ENCODE peak calls at places on chromosomes 5 and 9, in six cellular contexts. D is fibroblast of lung; H is SJSA1; J is aorta; B is CD8-positive, alpha-beta T cell; U is transverse colon. Z is an unnamed sample.

GRCh38 chr5:74947961-74948613 is 81.9 kb upstream of the FAM169A start:
- DNase-seq in D (peak; percentile 9), H (no peak), J (no peak), B (no peak), U (no peak), Z (no peak)

GRCh38 chr5:57066921-57067914 is 106.6 kb upstream of the GPBP1 start:
- DNase-seq in D (peak; percentile 15), H (no peak), J (no peak), B (no peak), U (no peak), Z (no peak)

GRCh38 chr9:79222483-79222882 is 349.3 kb upstream of the TLE4 start:
- DNase-seq in D (peak; percentile 76), H (no peak), J (no peak), B (no peak), U (no peak), Z (no peak)

GRCh38 chr5:132498152-132498551 is 7.6 kb upstream of the IRF1 start:
- DNase-seq in D (peak; percentile 40), H (no peak), J (peak; percentile 90), B (no peak), U (no peak), Z (no peak)

GRCh38 chr9:36007309-36007708 is 29.4 kb upstream of the RECK start:
- DNase-seq in D (no peak), H (no peak), J (no peak), B (no peak), U (no peak), Z (peak; percentile 5)

GRCh38 chr5:2021484-2022176 is 138.9 kb upstream of the IRX4 start:
- DNase-seq in D (no peak), H (no peak), J (no peak), B (no peak), U (no peak), Z (no peak)

GRCh38 chr5:141430332-141431113 is at the start of gene PCDHGA12:
- DNase-seq in D (peak; percentile 82), H (no peak), J (no peak), B (no peak), U (no peak), Z (peak; percentile 2)

GRCh38 chr5:66041612-66042011 is 102.5 kb upstream of the SREK1 start:
- DNase-seq in D (peak; percentile 19), H (no peak), J (no peak), B (no peak), U (no peak), Z (no peak)

GRCh38 chr5:141734501-141735231 is 52.6 kb upstream of the ARAP3 start:
- DNase-seq in D (peak; percentile 48), H (peak; percentile 22), J (no peak), B (no peak), U (peak; percentile 30), Z (peak; percentile 29)

GRCh38 chr5:112551437-112552018 is 132.5 kb upstream of the EPB41L4A start:
- DNase-seq in D (peak; percentile 50), H (peak; percentile 43), J (no peak), B (no peak), U (peak; percentile 15), Z (peak; percentile 66)

GRCh38 chr9:124684140-124684539 is 87.0 kb downstream of the NR6A1 start:
- DNase-seq in D (no peak), H (no peak), J (no peak), B (no peak), U (no peak), Z (no peak)

GRCh38 chr5:9350301-9350797 is 195.5 kb downstream of the SEMA5A start:
- DNase-seq in D (peak; percentile 92), H (peak; percentile 49), J (no peak), B (no peak), U (no peak), Z (peak; percentile 15)

GRCh38 chr9:113409481-113409880 is 994 bp downstream of the POLE3 start:
- DNase-seq in D (peak; percentile 4), H (no peak), J (peak; percentile 48), B (no peak), U (no peak), Z (no peak)

GRCh38 chr9:34741628-34742027 is 31.7 kb upstream of the CCL21 start:
- DNase-seq in D (no peak), H (no peak), J (no peak), B (no peak), U (no peak), Z (no peak)

GRCh38 chr5:61290815-61291214 is 41.2 kb upstream of the ZSWIM6 start:
- DNase-seq in D (peak; percentile 63), H (peak; percentile 68), J (no peak), B (no peak), U (peak; percentile 72), Z (no peak)

GRCh38 chr9:98380065-98380681 is 124.7 kb upstream of the TBC1D2 start:
- DNase-seq in D (peak; percentile 52), H (peak; percentile 8), J (no peak), B (no peak), U (no peak), Z (peak; percentile 58)

GRCh38 chr5:17305024-17305423 is 87.6 kb downstream of the BASP1 start:
- DNase-seq in D (no peak), H (peak; percentile 73), J (no peak), B (no peak), U (no peak), Z (no peak)

GRCh38 chr9:95092321-95093072 is 225.0 kb downstream of the FANCC start:
- DNase-seq in D (peak; percentile 98), H (peak; percentile 90), J (peak; percentile 81), B (no peak), U (peak; percentile 57), Z (peak; percentile 59)

GRCh38 chr9:82720515-82720914 is 342.4 kb downstream of the RASEF start:
- DNase-seq in D (no peak), H (no peak), J (no peak), B (no peak), U (no peak), Z (no peak)

GRCh38 chr5:56405116-56405515 is 172.0 kb upstream of the ANKRD55 start:
- DNase-seq in D (no peak), H (no peak), J (no peak), B (no peak), U (no peak), Z (no peak)

GRCh38 chr9:95857122-95857521 is 18.4 kb upstream of the ERCC6L2 start:
- DNase-seq in D (peak; percentile 73), H (peak; percentile 25), J (no peak), B (no peak), U (no peak), Z (no peak)

GRCh38 chr5:91332267-91333044 is 50.7 kb downstream of the ARRDC3 start:
- DNase-seq in D (peak; percentile 88), H (peak; percentile 71), J (no peak), B (no peak), U (no peak), Z (no peak)

GRCh38 chr5:133245191-133246052 is 193.6 kb downstream of the HSPA4 start:
- DNase-seq in D (peak; percentile 99), H (peak; percentile 99), J (no peak), B (no peak), U (no peak), Z (no peak)

GRCh38 chr9:16003785-16004184 is 450.9 kb downstream of the CCDC171 start:
- DNase-seq in D (no peak), H (no peak), J (no peak), B (no peak), U (no peak), Z (no peak)

GRCh38 chr5:150190503-150190973 is 676 bp downstream of the SLC6A7 start:
- DNase-seq in D (no peak), H (no peak), J (no peak), B (no peak), U (no peak), Z (no peak)
- H3K27me3 ChIP-seq in D (peaks cover 72% of the 10 kb centered on the region), H (peaks cover 7% of the 10 kb centered on the region), J (no peaks in the 10 kb centered on the region), B (no peaks in the 10 kb centered on the region), U (peaks cover 12% of the 10 kb centered on the region), Z (no peaks in the 10 kb centered on the region)

GRCh38 chr5:1011226-1011631 is 2.6 kb downstream of the NKD2 start:
- DNase-seq in D (no peak), H (no peak), J (peak; percentile 68), B (no peak), U (peak; percentile 36), Z (no peak)
- H3K27ac ChIP-seq in D (no peak overlapping the region), H (no peak overlapping the region), J (no peak overlapping the region), B (no peak overlapping the region), U (no peak overlapping the region), Z (no peak overlapping the region)

DNA sequence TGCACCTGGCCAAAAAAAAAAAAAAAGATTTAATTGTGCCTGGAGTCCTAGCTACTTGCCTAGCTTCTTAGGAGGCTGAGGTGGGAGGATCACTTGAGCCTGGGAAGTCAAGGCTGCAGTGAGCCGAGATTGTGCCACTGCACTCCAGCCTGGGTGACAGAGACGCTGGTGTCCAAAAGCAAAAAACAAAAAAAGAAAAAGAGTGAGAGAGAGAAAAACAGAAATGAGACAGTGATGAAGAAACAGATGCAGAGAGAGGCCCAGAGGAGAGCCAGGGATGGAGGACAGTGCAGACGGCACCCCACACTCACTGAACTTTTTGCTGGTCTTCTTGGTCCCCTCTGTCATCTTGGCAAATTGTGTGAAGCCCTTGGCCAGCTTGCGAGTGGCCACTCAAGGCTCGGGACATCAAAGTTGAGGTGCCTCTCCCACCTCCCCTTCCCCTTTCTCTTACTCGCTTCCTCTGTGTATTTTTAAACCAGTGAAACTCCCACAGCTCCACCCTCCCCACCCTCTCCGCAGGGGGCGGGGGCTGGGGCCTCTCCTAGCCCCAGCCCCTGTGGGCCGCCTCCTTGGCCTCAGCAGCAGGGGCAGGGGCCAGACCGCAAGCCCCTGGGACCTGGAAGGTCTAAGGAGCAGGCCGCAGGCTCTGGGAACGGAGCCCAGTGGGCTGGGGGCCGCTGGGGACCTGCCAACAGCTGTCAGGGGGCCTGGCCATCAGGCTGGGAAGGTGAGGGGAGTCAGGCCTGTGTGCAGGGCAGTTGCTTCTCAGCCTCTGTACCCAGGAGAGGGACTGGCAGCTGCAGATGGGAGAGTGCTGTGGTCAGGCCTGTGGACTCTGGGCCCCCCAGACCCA is at the start of gene SH2D3C:
- DNase-seq in D (no peak), H (no peak), J (no peak), B (no peak), U (peak; percentile 66), Z (no peak)
- H3K4me3 ChIP-seq in D (no peak within 1 kb of the TSS), H (no peak within 1 kb of the TSS), J (no peak within 1 kb of the TSS), B (peak within 1 kb of the TSS; percentile 87), U (peak within 1 kb of the TSS; percentile 27), Z (peak within 1 kb of the TSS; percentile 32)

DNA sequence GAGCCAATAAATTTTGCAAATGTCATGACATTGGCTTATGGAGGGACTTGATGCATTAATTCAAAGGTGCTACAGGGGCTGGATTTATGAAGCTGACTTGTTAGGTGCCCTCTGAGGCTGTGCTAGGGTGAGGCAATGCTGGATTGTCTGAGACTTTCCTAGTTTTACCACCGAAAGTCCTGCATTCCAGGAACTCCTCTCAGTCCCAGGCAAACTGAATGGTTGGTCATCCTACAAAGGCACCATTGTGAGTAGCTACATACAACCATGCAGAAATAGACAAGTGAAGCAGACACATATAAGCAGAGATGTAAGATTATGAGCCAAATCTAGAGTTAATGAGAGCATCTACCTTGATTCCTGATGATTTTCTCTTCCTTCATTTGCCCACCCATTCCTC is 95.3 kb downstream of the LIX1 start:
- DNase-seq in D (no peak), H (no peak), J (no peak), B (no peak), U (no peak), Z (no peak)
- H3K27me3 ChIP-seq in D (peaks cover 8% of the 10 kb centered on the region), H (no peaks in the 10 kb centered on the region), J (no peaks in the 10 kb centered on the region), B (no peaks in the 10 kb centered on the region), U (no peaks in the 10 kb centered on the region), Z (no peaks in the 10 kb centered on the region)

GRCh38 chr5:150595466-150596031 is 44.9 kb upstream of the SYNPO start:
- DNase-seq in D (peak; percentile 93), H (no peak), J (peak; percentile 80), B (no peak), U (no peak), Z (no peak)
- H3K27ac ChIP-seq in D (no peak overlapping the region), H (no peak overlapping the region), J (peak overlapping the region; percentile 81), B (no peak overlapping the region), U (no peak overlapping the region), Z (no peak overlapping the region)